ENCODE peak calls at places on chromosomes 13 and 19, in six cellular contexts. H is NCI-H748 treated with DMSO at 0.1 percent for 48 hours, D is T-helper 1 cell, X is neural crest cell, M is EH, V is HTR-8/SVneo. B is an unnamed sample.

GRCh38 chr13:98880673-98881072 is 97.2 kb downstream of the DOCK9 start:
- DNase-seq in M (no peak), H (no peak), X (no peak), V (no peak), D (no peak), B (no peak)

GRCh38 chr13:30409911-30410704 is 12.2 kb upstream of the UBE2L5 start:
- DNase-seq in V (no peak), D (no peak), M (peak), X (no peak), H (no peak), B (peak)

GRCh38 chr19:18719541-18719940 is 36.1 kb downstream of the CRTC1 start:
- DNase-seq in D (no peak), V (no peak), H (no peak), X (no peak), M (no peak), B (no peak)

GRCh38 chr13:59865398-59865797 is 298.3 kb downstream of the DIAPH3 start:
- DNase-seq in X (no peak), V (peak), M (peak), D (no peak), H (no peak), B (peak)

GRCh38 chr19:12665646-12666304 is 767 bp downstream of the MAN2B1 start:
- DNase-seq in X (no peak), M (peak), D (no peak), V (no peak), H (no peak), B (no peak)

GRCh38 chr13:107208889-107209288 is 641.0 kb upstream of the ARGLU1 start:
- DNase-seq in H (no peak), V (no peak), X (no peak), M (no peak), D (no peak), B (no peak)

GRCh38 chr13:43405457-43405856 is 381.3 kb downstream of the ENOX1 start:
- DNase-seq in M (peak), X (no peak), V (peak), H (no peak), D (no peak), B (peak)

GRCh38 chr13:47437411-47437810 is 540.6 kb upstream of the HTR2A start:
- DNase-seq in M (peak), D (no peak), H (no peak), V (no peak), X (no peak), B (no peak)

GRCh38 chr19:31976775-31977536 is 368.5 kb upstream of the ZNF507 start:
- DNase-seq in V (no peak), M (no peak), X (no peak), H (no peak), D (no peak), B (no peak)

B was measured in A549.